ENCODE peak calls at places on chromosomes 3 and 15, in seven cellular contexts. J is mesenchymal stem cell, P is SK-N-SH, Y is IMR-90, F is fibroblast of lung, S is GM23248, K is neuronal stem cell. W is an unnamed sample. For H3K4me1 and H3K9me3, the result is how much of the 10 kb centered on the place peaks cover.

GRCh38 chr15:60721706-60722105 is 242.8 kb upstream of the ICE2 start:
- DNase-seq in P (no peak), K (no peak), F (peak), S (peak), J (peak), Y (peak), W (peak)

GRCh38 chr3:126109860-126110235 is 25.9 kb upstream of the SLC41A3 start:
- DNase-seq in F (no peak), K (no peak), Y (no peak), S (no peak), P (no peak), J (no peak), W (no peak)

GRCh38 chr3:101963902-101964362 is 114.6 kb downstream of the NFKBIZ start:
- DNase-seq in S (peak), P (no peak), Y (peak), F (peak), K (no peak), J (peak), W (peak)

GRCh38 chr15:51846463-51847230 is 17.2 kb downstream of the TMOD3 start:
- DNase-seq in F (peak), J (peak), Y (peak), S (peak), P (no peak), K (no peak), W (peak)

GRCh38 chr3:32239638-32240550 is 1.4 kb downstream of the CMTM8 start:
- DNase-seq in Y (no peak), K (peak), P (peak), F (no peak), J (peak), S (peak), W (peak)

GRCh38 chr3:52679811-52680210 is 5.9 kb downstream of the PBRM1 start:
- DNase-seq in Y (peak), J (no peak), K (no peak), P (no peak), F (no peak), S (peak), W (no peak)

GRCh38 chr3:177237206-177237605 is 39.9 kb upstream of the TBL1XR1 start:
- DNase-seq in Y (no peak), S (peak), F (peak), K (no peak), P (no peak), J (no peak), W (no peak)

GRCh38 chr15:69557340-69558137 is 104.9 kb downstream of the RPLP1 start:
- DNase-seq in P (no peak), K (no peak), F (peak), Y (peak), J (peak), S (peak), W (peak)

GRCh38 chr3:50090985-50091384 is 2.3 kb downstream of the RBM5 start:
- DNase-seq in S (no peak), J (no peak), P (no peak), K (no peak), F (no peak), Y (no peak), W (peak)

GRCh38 chr15:89839424-89839823 is 24.8 kb upstream of the ANPEP start:
- DNase-seq in S (no peak), J (no peak), K (no peak), F (no peak), Y (no peak), P (no peak), W (no peak)

GRCh38 chr3:61715886-61716527 is 154.6 kb downstream of the PTPRG start:
- DNase-seq in F (no peak), S (no peak), J (no peak), P (no peak), Y (no peak), K (no peak), W (no peak)

GRCh38 chr3:13145131-13145825 is 72.0 kb upstream of the IQSEC1 start:
- DNase-seq in P (no peak), J (no peak), K (no peak), Y (no peak), F (no peak), S (no peak), W (no peak)

GRCh38 chr15:47870956-47871625 is 153.8 kb downstream of the SEMA6D start:
- DNase-seq in J (peak), Y (peak), F (peak), S (peak), P (no peak), K (no peak), W (peak)

GRCh38 chr15:89172921-89173320 is 48.5 kb downstream of the RLBP1 start:
- DNase-seq in K (no peak), S (no peak), Y (no peak), P (no peak), J (no peak), F (no peak), W (no peak)

GRCh38 chr15:40564591-40565332 is at the start of gene CCDC32:
- DNase-seq in P (peak), Y (peak), S (peak), F (peak), J (peak), K (peak), W (peak)
- H3K4me1 ChIP-seq in P (under half), Y (under half), S (under half), F (under half), J (under half), K (under half), W (under half)

DNA sequence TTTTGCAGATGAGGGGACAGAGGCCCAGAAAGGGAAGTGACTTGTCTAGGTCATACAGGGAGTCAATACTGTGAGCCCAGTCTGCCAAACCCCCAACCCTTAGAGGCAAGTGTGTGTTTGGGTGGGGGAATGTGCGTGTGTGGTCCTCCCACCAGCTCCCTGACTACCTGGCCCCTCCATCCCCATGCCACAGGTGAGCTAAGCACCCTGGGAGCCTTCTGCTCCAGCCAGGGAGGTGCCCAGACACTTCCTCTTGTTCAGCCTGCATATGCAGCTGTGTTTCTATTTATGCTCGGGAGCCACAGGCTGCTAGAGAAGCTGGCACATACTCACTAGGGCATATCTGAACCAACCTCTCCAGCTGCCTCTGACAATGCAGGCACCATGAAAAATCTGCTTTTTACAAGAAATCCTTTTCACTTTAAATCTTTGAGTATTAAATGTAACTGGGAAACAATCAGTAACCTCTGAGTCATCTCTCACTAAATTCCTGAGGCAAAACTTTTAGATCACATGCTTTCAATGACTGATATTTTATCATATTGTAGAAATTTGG is 20.7 kb downstream of the TBC1D2B start:
- DNase-seq in F (peak), J (peak), S (peak), Y (peak), P (no peak), K (no peak), W (no peak)
- H3K9ac ChIP-seq in F (peak), J (peak), S (peak), Y (peak), P (peak), K (peak), W (peak)

DNA sequence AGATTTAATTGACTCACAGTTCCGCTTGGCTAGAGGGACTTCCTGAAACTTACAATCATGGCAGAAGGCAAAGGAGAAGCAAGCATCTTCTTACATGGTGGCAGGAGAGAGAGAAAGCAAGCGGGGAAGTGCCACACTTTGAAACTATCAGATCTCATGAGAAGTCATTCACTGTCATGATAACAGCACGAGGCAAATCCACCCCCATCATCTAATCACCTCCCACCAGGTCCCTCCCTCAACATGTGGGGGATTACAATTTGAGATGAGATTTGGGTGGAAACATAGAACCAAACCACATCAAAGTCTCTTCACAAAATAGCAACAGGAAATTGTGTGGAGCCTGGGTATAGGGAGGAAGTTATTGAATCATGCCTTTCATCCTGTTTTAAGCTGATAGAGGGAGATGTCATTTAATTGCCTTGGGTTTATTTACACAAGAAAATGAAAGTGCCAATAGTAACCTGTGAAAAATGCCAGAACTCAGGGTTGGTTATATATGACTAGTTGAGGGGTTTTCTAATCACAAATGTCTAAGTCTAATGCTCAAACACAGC is 624.8 kb upstream of the LMCD1 start:
- DNase-seq in F (peak), J (no peak), K (no peak), P (no peak), Y (no peak), S (no peak), W (no peak)
- H3K9me3 ChIP-seq in F (under half), J (under half), K (under half), P (under half), Y (under half), S (under half), W (under half)

GRCh38 chr3:194487289-194488006 is 646 bp upstream of the ATP13A3 start:
- DNase-seq in F (peak), S (peak), K (no peak), P (peak), J (no peak), Y (no peak), W (peak)

GRCh38 chr3:194489736-194490612 is 3.2 kb upstream of the ATP13A3 start:
- DNase-seq in K (no peak), Y (peak), J (peak), F (peak), S (peak), P (no peak), W (no peak)

GRCh38 chr3:194485876-194486539 is 794 bp downstream of the ATP13A3 start:
- DNase-seq in S (peak), J (peak), Y (peak), P (no peak), F (peak), K (no peak), W (peak)

GRCh38 chr3:194486540-194487288 is at the start of gene ATP13A3:
- DNase-seq in S (peak), J (peak), Y (peak), K (peak), F (peak), P (peak), W (peak)

GRCh38 chr3:194488007-194488742 is 1.4 kb upstream of the ATP13A3 start:
- DNase-seq in K (no peak), P (no peak), S (no peak), J (no peak), Y (no peak), F (peak), W (no peak)
- H3K4me1 ChIP-seq in K (under half), P (under half), S (under half), J (under half), Y (under half), F (under half), W (half or more)

DNA sequence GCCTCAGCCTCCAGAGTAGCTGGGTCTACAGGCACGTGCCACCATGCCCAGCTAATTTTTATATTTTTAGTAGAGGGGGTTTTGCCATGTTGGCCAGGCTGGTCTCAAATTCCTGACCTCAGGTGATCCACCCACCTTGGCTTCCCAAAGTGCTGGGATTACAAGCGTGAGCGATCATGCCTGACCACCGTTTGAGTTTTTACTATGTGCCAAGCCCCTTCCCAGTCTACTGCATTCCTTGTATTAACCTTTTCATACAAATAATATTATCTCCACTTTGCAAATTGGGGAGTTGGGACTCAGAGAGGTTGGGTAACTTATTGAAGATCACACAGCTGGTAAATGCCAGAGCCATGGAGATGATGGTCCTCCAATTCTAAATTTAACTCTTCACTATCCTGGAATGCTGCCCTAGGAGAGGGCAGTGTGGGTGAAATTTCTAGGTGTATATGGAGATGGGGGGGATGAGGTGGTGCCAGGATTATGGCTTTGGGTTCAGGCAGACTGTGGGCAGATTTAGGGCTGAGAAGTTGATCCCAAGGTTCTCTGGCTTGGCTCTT is 1.0 kb upstream of the PXK start:
- DNase-seq in F (no peak), P (no peak), Y (no peak), J (no peak), S (no peak), K (no peak), W (no peak)
- H3K9ac ChIP-seq in F (no peak), P (no peak), Y (peak), J (peak), S (peak), K (no peak), W (peak)

GRCh38 chr15:25068696-25069095 is 113.9 kb downstream of the SNRPN start:
- DNase-seq in S (no peak), K (no peak), J (no peak), Y (no peak), P (no peak), F (no peak), W (no peak)
- H3K9me3 ChIP-seq in S (under half), K (half or more), J (half or more), Y (half or more), P (under half), F (half or more), W (half or more)